ENCODE peak calls at places on chromosomes 5 and 9, in five cellular contexts. One of them, this sample, is unnamed.

GRCh38 chr9:69197687-69198086 is 23.6 kb downstream of the TJP2 start:
- ATAC-seq in T-cell: no peak
- ATAC-seq in stimulated activated naive B cell treated with anti-CD40 and anti-IgM and Interleukin-4, amounts not matched to agents 10 μg/mL and 1 μg/mL and 100 μg/mL, for 72 hours: no peak
- ATAC-seq in activated naive CD8-positive, alpha-beta T cell treated with anti-CD3 and anti-CD28 coated beads, Interleukin-2, amount 50 U/mL, for 24 hours: no peak
- ATAC-seq in Right ventricle myocardium inferior: peak
- ATAC-seq in this sample: no peak

GRCh38 chr5:106076655-106077054 is 1594.1 kb downstream of the EFNA5 start:
- ATAC-seq in T-cell: no peak
- ATAC-seq in stimulated activated naive B cell treated with anti-CD40 and anti-IgM and Interleukin-4, amounts not matched to agents 10 μg/mL and 1 μg/mL and 100 μg/mL, for 72 hours: no peak
- ATAC-seq in activated naive CD8-positive, alpha-beta T cell treated with anti-CD3 and anti-CD28 coated beads, Interleukin-2, amount 50 U/mL, for 24 hours: no peak
- ATAC-seq in Right ventricle myocardium inferior: no peak
- ATAC-seq in this sample: peak

GRCh38 chr5:124859027-124859426 is 112.6 kb upstream of the ZNF608 start:
- ATAC-seq in T-cell: no peak
- ATAC-seq in stimulated activated naive B cell treated with anti-CD40 and anti-IgM and Interleukin-4, amounts not matched to agents 10 μg/mL and 1 μg/mL and 100 μg/mL, for 72 hours: peak
- ATAC-seq in activated naive CD8-positive, alpha-beta T cell treated with anti-CD3 and anti-CD28 coated beads, Interleukin-2, amount 50 U/mL, for 24 hours: peak
- ATAC-seq in Right ventricle myocardium inferior: peak
- ATAC-seq in this sample: no peak

GRCh38 chr5:91109634-91110033 is 273.5 kb downstream of the ARRDC3 start:
- ATAC-seq in T-cell: no peak
- ATAC-seq in stimulated activated naive B cell treated with anti-CD40 and anti-IgM and Interleukin-4, amounts not matched to agents 10 μg/mL and 1 μg/mL and 100 μg/mL, for 72 hours: no peak
- ATAC-seq in activated naive CD8-positive, alpha-beta T cell treated with anti-CD3 and anti-CD28 coated beads, Interleukin-2, amount 50 U/mL, for 24 hours: no peak
- ATAC-seq in Right ventricle myocardium inferior: no peak
- ATAC-seq in this sample: no peak

GRCh38 chr5:145949474-145949873 is 13.1 kb downstream of the SH3RF2 start:
- ATAC-seq in T-cell: no peak
- ATAC-seq in stimulated activated naive B cell treated with anti-CD40 and anti-IgM and Interleukin-4, amounts not matched to agents 10 μg/mL and 1 μg/mL and 100 μg/mL, for 72 hours: no peak
- ATAC-seq in activated naive CD8-positive, alpha-beta T cell treated with anti-CD3 and anti-CD28 coated beads, Interleukin-2, amount 50 U/mL, for 24 hours: no peak
- ATAC-seq in Right ventricle myocardium inferior: no peak
- ATAC-seq in this sample: no peak

GRCh38 chr9:93211654-93212001 is 27.7 kb downstream of the WNK2 start:
- ATAC-seq in T-cell: no peak
- ATAC-seq in stimulated activated naive B cell treated with anti-CD40 and anti-IgM and Interleukin-4, amounts not matched to agents 10 μg/mL and 1 μg/mL and 100 μg/mL, for 72 hours: no peak
- ATAC-seq in activated naive CD8-positive, alpha-beta T cell treated with anti-CD3 and anti-CD28 coated beads, Interleukin-2, amount 50 U/mL, for 24 hours: peak
- ATAC-seq in Right ventricle myocardium inferior: no peak
- ATAC-seq in this sample: peak

GRCh38 chr5:143356855-143357254 is 46.6 kb downstream of the NR3C1 start:
- ATAC-seq in T-cell: no peak
- ATAC-seq in stimulated activated naive B cell treated with anti-CD40 and anti-IgM and Interleukin-4, amounts not matched to agents 10 μg/mL and 1 μg/mL and 100 μg/mL, for 72 hours: no peak
- ATAC-seq in activated naive CD8-positive, alpha-beta T cell treated with anti-CD3 and anti-CD28 coated beads, Interleukin-2, amount 50 U/mL, for 24 hours: no peak
- ATAC-seq in Right ventricle myocardium inferior: no peak
- ATAC-seq in this sample: no peak

GRCh38 chr5:163396941-163397340 is 40.5 kb upstream of the CCNG1 start:
- ATAC-seq in T-cell: no peak
- ATAC-seq in stimulated activated naive B cell treated with anti-CD40 and anti-IgM and Interleukin-4, amounts not matched to agents 10 μg/mL and 1 μg/mL and 100 μg/mL, for 72 hours: no peak
- ATAC-seq in activated naive CD8-positive, alpha-beta T cell treated with anti-CD3 and anti-CD28 coated beads, Interleukin-2, amount 50 U/mL, for 24 hours: no peak
- ATAC-seq in Right ventricle myocardium inferior: no peak
- ATAC-seq in this sample: no peak

GRCh38 chr9:137075275-137075775 is 2.0 kb upstream of the UAP1L1 start:
- ATAC-seq in T-cell: no peak
- ATAC-seq in stimulated activated naive B cell treated with anti-CD40 and anti-IgM and Interleukin-4, amounts not matched to agents 10 μg/mL and 1 μg/mL and 100 μg/mL, for 72 hours: no peak
- ATAC-seq in activated naive CD8-positive, alpha-beta T cell treated with anti-CD3 and anti-CD28 coated beads, Interleukin-2, amount 50 U/mL, for 24 hours: no peak
- ATAC-seq in Right ventricle myocardium inferior: no peak
- ATAC-seq in this sample: no peak

GRCh38 chr5:50965621-50966362 is 299.4 kb downstream of the PARP8 start:
- ATAC-seq in T-cell: no peak
- ATAC-seq in stimulated activated naive B cell treated with anti-CD40 and anti-IgM and Interleukin-4, amounts not matched to agents 10 μg/mL and 1 μg/mL and 100 μg/mL, for 72 hours: no peak
- ATAC-seq in activated naive CD8-positive, alpha-beta T cell treated with anti-CD3 and anti-CD28 coated beads, Interleukin-2, amount 50 U/mL, for 24 hours: no peak
- ATAC-seq in Right ventricle myocardium inferior: no peak
- ATAC-seq in this sample: no peak

GRCh38 chr9:101677864-101678263 is 60.6 kb downstream of the GRIN3A start:
- ATAC-seq in T-cell: no peak
- ATAC-seq in stimulated activated naive B cell treated with anti-CD40 and anti-IgM and Interleukin-4, amounts not matched to agents 10 μg/mL and 1 μg/mL and 100 μg/mL, for 72 hours: no peak
- ATAC-seq in activated naive CD8-positive, alpha-beta T cell treated with anti-CD3 and anti-CD28 coated beads, Interleukin-2, amount 50 U/mL, for 24 hours: no peak
- ATAC-seq in Right ventricle myocardium inferior: no peak
- ATAC-seq in this sample: no peak

GRCh38 chr5:132000677-132001453 is 10.6 kb downstream of the ACSL6 start:
- ATAC-seq in T-cell: peak
- ATAC-seq in stimulated activated naive B cell treated with anti-CD40 and anti-IgM and Interleukin-4, amounts not matched to agents 10 μg/mL and 1 μg/mL and 100 μg/mL, for 72 hours: no peak
- ATAC-seq in activated naive CD8-positive, alpha-beta T cell treated with anti-CD3 and anti-CD28 coated beads, Interleukin-2, amount 50 U/mL, for 24 hours: peak
- ATAC-seq in Right ventricle myocardium inferior: no peak
- ATAC-seq in this sample: peak

GRCh38 chr9:85536076-85536475 is 205.7 kb downstream of the AGTPBP1 start:
- ATAC-seq in T-cell: no peak
- ATAC-seq in stimulated activated naive B cell treated with anti-CD40 and anti-IgM and Interleukin-4, amounts not matched to agents 10 μg/mL and 1 μg/mL and 100 μg/mL, for 72 hours: no peak
- ATAC-seq in activated naive CD8-positive, alpha-beta T cell treated with anti-CD3 and anti-CD28 coated beads, Interleukin-2, amount 50 U/mL, for 24 hours: no peak
- ATAC-seq in Right ventricle myocardium inferior: peak
- ATAC-seq in this sample: no peak

GRCh38 chr5:175893466-175893865 is 22.1 kb downstream of the CPLX2 start:
- ATAC-seq in T-cell: no peak
- ATAC-seq in stimulated activated naive B cell treated with anti-CD40 and anti-IgM and Interleukin-4, amounts not matched to agents 10 μg/mL and 1 μg/mL and 100 μg/mL, for 72 hours: no peak
- ATAC-seq in activated naive CD8-positive, alpha-beta T cell treated with anti-CD3 and anti-CD28 coated beads, Interleukin-2, amount 50 U/mL, for 24 hours: no peak
- ATAC-seq in Right ventricle myocardium inferior: peak
- ATAC-seq in this sample: no peak

GRCh38 chr9:93896093-93896492 is 59.1 kb downstream of the BARX1 start:
- ATAC-seq in T-cell: no peak
- ATAC-seq in stimulated activated naive B cell treated with anti-CD40 and anti-IgM and Interleukin-4, amounts not matched to agents 10 μg/mL and 1 μg/mL and 100 μg/mL, for 72 hours: no peak
- ATAC-seq in activated naive CD8-positive, alpha-beta T cell treated with anti-CD3 and anti-CD28 coated beads, Interleukin-2, amount 50 U/mL, for 24 hours: no peak
- ATAC-seq in Right ventricle myocardium inferior: no peak
- ATAC-seq in this sample: no peak

GRCh38 chr5:68378204-68378830 is 162.8 kb downstream of the PIK3R1 start:
- ATAC-seq in T-cell: peak
- ATAC-seq in stimulated activated naive B cell treated with anti-CD40 and anti-IgM and Interleukin-4, amounts not matched to agents 10 μg/mL and 1 μg/mL and 100 μg/mL, for 72 hours: peak
- ATAC-seq in activated naive CD8-positive, alpha-beta T cell treated with anti-CD3 and anti-CD28 coated beads, Interleukin-2, amount 50 U/mL, for 24 hours: peak
- ATAC-seq in Right ventricle myocardium inferior: no peak
- ATAC-seq in this sample: peak

GRCh38 chr5:177568326-177568725 is 14.0 kb upstream of the FAM193B start:
- ATAC-seq in T-cell: no peak
- ATAC-seq in stimulated activated naive B cell treated with anti-CD40 and anti-IgM and Interleukin-4, amounts not matched to agents 10 μg/mL and 1 μg/mL and 100 μg/mL, for 72 hours: no peak
- ATAC-seq in activated naive CD8-positive, alpha-beta T cell treated with anti-CD3 and anti-CD28 coated beads, Interleukin-2, amount 50 U/mL, for 24 hours: no peak
- ATAC-seq in Right ventricle myocardium inferior: no peak
- ATAC-seq in this sample: no peak

GRCh38 chr9:130544364-130544763 is 35.0 kb upstream of the FUBP3 start:
- ATAC-seq in T-cell: no peak
- ATAC-seq in stimulated activated naive B cell treated with anti-CD40 and anti-IgM and Interleukin-4, amounts not matched to agents 10 μg/mL and 1 μg/mL and 100 μg/mL, for 72 hours: no peak
- ATAC-seq in activated naive CD8-positive, alpha-beta T cell treated with anti-CD3 and anti-CD28 coated beads, Interleukin-2, amount 50 U/mL, for 24 hours: no peak
- ATAC-seq in Right ventricle myocardium inferior: no peak
- ATAC-seq in this sample: no peak

GRCh38 chr9:34085581-34086500 is 37.2 kb upstream of the UBAP2 start:
- ATAC-seq in T-cell: no peak
- ATAC-seq in stimulated activated naive B cell treated with anti-CD40 and anti-IgM and Interleukin-4, amounts not matched to agents 10 μg/mL and 1 μg/mL and 100 μg/mL, for 72 hours: no peak
- ATAC-seq in activated naive CD8-positive, alpha-beta T cell treated with anti-CD3 and anti-CD28 coated beads, Interleukin-2, amount 50 U/mL, for 24 hours: peak
- ATAC-seq in Right ventricle myocardium inferior: no peak
- ATAC-seq in this sample: peak

GRCh38 chr9:15096959-15097358 is 186.7 kb upstream of the FREM1 start:
- ATAC-seq in T-cell: no peak
- ATAC-seq in stimulated activated naive B cell treated with anti-CD40 and anti-IgM and Interleukin-4, amounts not matched to agents 10 μg/mL and 1 μg/mL and 100 μg/mL, for 72 hours: no peak
- ATAC-seq in activated naive CD8-positive, alpha-beta T cell treated with anti-CD3 and anti-CD28 coated beads, Interleukin-2, amount 50 U/mL, for 24 hours: no peak
- ATAC-seq in Right ventricle myocardium inferior: no peak
- ATAC-seq in this sample: no peak

GRCh38 chr5:171749365-171749764 is 36.3 kb upstream of the SMIM23 start:
- ATAC-seq in T-cell: no peak
- ATAC-seq in stimulated activated naive B cell treated with anti-CD40 and anti-IgM and Interleukin-4, amounts not matched to agents 10 μg/mL and 1 μg/mL and 100 μg/mL, for 72 hours: no peak
- ATAC-seq in activated naive CD8-positive, alpha-beta T cell treated with anti-CD3 and anti-CD28 coated beads, Interleukin-2, amount 50 U/mL, for 24 hours: no peak
- ATAC-seq in Right ventricle myocardium inferior: peak
- ATAC-seq in this sample: no peak

This sample was measured in activated T-helper 17 cell treated with anti-CD3 and anti-CD28 coated beads, Interleukin-2, amount 50 U/mL, for 72 hours.